ENCODE peak calls at places on chromosomes 12 and 14, in six cellular contexts. Z, G, Y, M, D and K are unnamed samples.

GRCh38 chr12:6276936-6277615 is 33.4 kb upstream of the PLEKHG6 start:
- DNase-seq in D (no peak), M (no peak), Y (no peak), Z (no peak), G (no peak), K (no peak)

GRCh38 chr12:130826151-130826801 is 12.8 kb downstream of the STX2 start:
- DNase-seq in M (peak), G (peak), D (no peak), Y (peak), Z (peak), K (peak)

GRCh38 chr12:100672075-100672592 is 98.7 kb downstream of the GAS2L3 start:
- DNase-seq in D (peak), G (no peak), M (no peak), Y (no peak), Z (no peak), K (peak)

GRCh38 chr12:83997425-83997824 is 915.2 kb downstream of the SLC6A15 start:
- DNase-seq in Z (no peak), D (no peak), M (no peak), G (no peak), Y (no peak), K (no peak)

GRCh38 chr12:111227476-111228420 is 141.1 kb downstream of the PHETA1 start:
- DNase-seq in Z (no peak), M (no peak), D (no peak), Y (no peak), G (no peak), K (no peak)

GRCh38 chr14:55968741-55969140 is 149.5 kb upstream of the PELI2 start:
- DNase-seq in M (no peak), Y (no peak), Z (peak), G (no peak), D (no peak), K (no peak)

GRCh38 chr12:68131867-68132414 is 27.6 kb downstream of the IFNG start:
- DNase-seq in G (no peak), Y (no peak), M (no peak), Z (no peak), D (no peak), K (no peak)

GRCh38 chr14:52267501-52268190 is at the start of gene PTGDR:
- DNase-seq in G (no peak), D (no peak), Z (peak), M (no peak), Y (peak), K (peak)

GRCh38 chr12:25130741-25131188 is 64.2 kb downstream of the DNAI7 start:
- DNase-seq in Y (no peak), M (no peak), D (peak), Z (peak), G (peak), K (no peak)

GRCh38 chr12:28585146-28585545 is 394.9 kb downstream of the CCDC91 start:
- DNase-seq in G (no peak), M (no peak), Y (no peak), Z (no peak), D (no peak), K (no peak)

GRCh38 chr12:28586481-28586880 is 396.2 kb downstream of the CCDC91 start:
- DNase-seq in Y (no peak), M (no peak), Z (no peak), D (no peak), G (no peak), K (no peak)

GRCh38 chr12:28578833-28579252 is 388.6 kb downstream of the CCDC91 start:
- DNase-seq in Y (no peak), M (no peak), Z (peak), D (no peak), G (no peak), K (no peak)

GRCh38 chr12:28583771-28584261 is 393.6 kb downstream of the CCDC91 start:
- DNase-seq in Z (peak), G (peak), M (no peak), D (no peak), Y (no peak), K (no peak)

GRCh38 chr12:28582687-28583376 is 392.6 kb downstream of the CCDC91 start:
- DNase-seq in D (no peak), Z (no peak), G (no peak), Y (no peak), M (no peak), K (no peak)
- TF ChIP-seq CTCF in D (no peak), Z (no peak), G (no peak), Y (no peak), M (no peak), K (no peak)

GRCh38 chr12:15154108-15154507 is 67.1 kb downstream of the RERG start:
- DNase-seq in D (no peak), Y (no peak), Z (no peak), G (no peak), M (no peak), K (no peak)

GRCh38 chr12:15155271-15155670 is 65.9 kb downstream of the RERG start:
- DNase-seq in D (no peak), M (no peak), G (no peak), Y (no peak), Z (no peak), K (no peak)

GRCh38 chr12:15151141-15152091 is 69.8 kb downstream of the RERG start:
- DNase-seq in M (no peak), G (no peak), Y (no peak), D (no peak), Z (peak), K (no peak)

GRCh38 chr12:15152864-15153263 is 68.4 kb downstream of the RERG start:
- DNase-seq in M (no peak), Z (peak), D (no peak), Y (no peak), G (no peak), K (no peak)

GRCh38 chr12:15152456-15152855 is 68.8 kb downstream of the RERG start:
- DNase-seq in Y (no peak), D (no peak), G (no peak), Z (no peak), M (no peak), K (no peak)
- TF ChIP-seq CTCF in Y (peak), D (no peak), G (no peak), Z (peak), M (no peak), K (no peak)

GRCh38 chr14:92943855-92944570 is 21.1 kb downstream of the CHGA start:
- DNase-seq in D (no peak), Z (no peak), M (no peak), G (no peak), Y (peak), K (no peak)

GRCh38 chr14:92945544-92945943 is 22.6 kb downstream of the CHGA start:
- DNase-seq in D (no peak), M (no peak), G (no peak), Y (peak), Z (no peak), K (peak)

GRCh38 chr14:92942976-92943710 is 20.2 kb downstream of the CHGA start:
- DNase-seq in Y (peak), G (no peak), D (no peak), Z (no peak), M (no peak), K (no peak)

GRCh38 chr14:92945959-92946846 is 23.3 kb downstream of the CHGA start:
- DNase-seq in D (no peak), Y (peak), G (no peak), M (no peak), Z (peak), K (peak)

DNA sequence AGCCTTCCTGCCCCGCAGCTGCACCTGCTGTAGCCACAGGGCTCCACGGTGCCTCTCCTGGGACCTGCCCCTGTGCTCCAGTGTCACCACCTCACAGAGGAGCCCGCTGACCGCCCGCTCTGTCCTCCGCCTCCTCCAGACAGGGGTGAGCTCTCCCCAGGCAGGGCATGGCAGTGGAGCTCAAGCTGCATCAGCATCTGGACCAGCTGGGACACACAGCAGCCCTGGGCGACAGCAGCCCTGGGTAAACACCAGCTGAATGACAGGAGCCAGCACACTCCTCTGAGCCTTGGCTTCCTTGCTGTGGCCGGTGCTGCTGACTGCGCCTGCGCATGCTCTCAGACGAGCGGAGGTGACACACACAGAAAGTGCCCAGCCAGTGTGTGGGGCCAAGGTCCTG is 22.0 kb downstream of the CHGA start:
- DNase-seq in Y (peak), G (no peak), M (no peak), Z (no peak), D (no peak), K (peak)
- TF ChIP-seq CTCF in Y (no peak), G (no peak), M (no peak), Z (no peak), D (no peak), K (no peak)

GRCh38 chr12:38507839-38508238 is 191.3 kb downstream of the ALG10B start:
- DNase-seq in Y (no peak), Z (no peak), D (no peak), M (no peak), G (no peak), K (no peak)
- TF ChIP-seq CTCF in Y (no peak), Z (no peak), D (no peak), M (no peak), G (no peak), K (no peak)

GRCh38 chr14:97274626-97275025 is 477.4 kb downstream of the VRK1 start:
- DNase-seq in M (no peak), D (no peak), Y (no peak), G (no peak), Z (no peak), K (no peak)

GRCh38 chr14:97276573-97276972 is 479.4 kb downstream of the VRK1 start:
- DNase-seq in Z (peak), D (no peak), Y (no peak), G (no peak), M (peak), K (no peak)

GRCh38 chr14:97270308-97270707 is 473.1 kb downstream of the VRK1 start:
- DNase-seq in G (no peak), M (no peak), Z (peak), D (no peak), Y (no peak), K (no peak)

GRCh38 chr14:97275276-97275675 is 478.1 kb downstream of the VRK1 start:
- DNase-seq in M (no peak), Y (no peak), D (no peak), G (no peak), Z (peak), K (no peak)

DNA sequence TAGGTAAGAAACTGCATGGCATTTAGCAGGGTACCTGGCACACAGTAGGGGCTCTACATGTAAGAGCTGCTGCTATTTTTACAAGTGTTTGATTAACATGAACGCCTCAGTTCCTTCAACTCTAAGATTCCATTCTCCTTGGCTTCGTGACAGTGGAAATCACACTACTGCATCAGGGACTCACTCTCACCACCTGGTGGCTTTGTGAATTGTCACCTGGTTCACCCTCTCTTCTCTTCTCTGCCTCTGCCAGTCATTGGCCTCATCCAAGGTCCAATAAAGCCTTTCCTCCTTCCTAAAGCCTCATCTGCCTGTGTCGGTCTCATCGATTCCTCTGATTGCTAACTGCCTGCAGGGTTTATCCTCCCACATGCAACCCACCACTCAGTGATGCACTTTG is 476.4 kb downstream of the VRK1 start:
- DNase-seq in Y (no peak), M (no peak), D (no peak), Z (no peak), G (no peak), K (no peak)
- TF ChIP-seq CTCF in Y (no peak), M (no peak), D (no peak), Z (no peak), G (no peak), K (no peak)

GRCh38 chr12:106446429-106447092 is 89.0 kb downstream of the POLR3B start:
- DNase-seq in Y (no peak), D (no peak), G (no peak), M (no peak), Z (peak), K (no peak)

GRCh38 chr12:106442575-106442974 is 85.0 kb downstream of the POLR3B start:
- DNase-seq in D (no peak), G (no peak), Y (no peak), Z (no peak), M (no peak), K (no peak)

GRCh38 chr12:106445981-106446380 is 88.4 kb downstream of the POLR3B start:
- DNase-seq in G (no peak), Y (no peak), M (no peak), D (no peak), Z (no peak), K (no peak)

DNA sequence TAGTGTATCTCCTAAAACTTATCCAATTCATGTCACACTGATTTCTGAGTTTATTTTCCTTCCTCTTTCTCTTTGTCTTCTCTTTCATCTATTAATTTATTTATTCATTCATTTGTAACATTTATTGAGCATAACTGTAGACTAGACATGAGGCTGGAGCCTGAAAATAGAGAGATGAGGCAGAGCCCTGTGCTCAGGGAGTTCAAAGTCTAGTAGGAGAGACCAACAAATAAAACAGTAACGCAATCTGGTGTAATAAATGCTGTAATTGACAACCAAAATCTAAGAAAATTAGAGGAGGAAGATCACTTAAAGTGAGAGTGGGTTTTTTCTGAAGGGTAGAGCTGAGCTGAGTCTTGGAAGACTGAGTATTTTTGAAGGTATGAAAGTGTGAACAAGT is 87.5 kb downstream of the POLR3B start:
- DNase-seq in G (no peak), D (no peak), Y (no peak), Z (no peak), M (no peak), K (no peak)
- TF ChIP-seq CTCF in G (no peak), D (no peak), Y (no peak), Z (no peak), M (no peak), K (no peak)

GRCh38 chr12:52175411-52176350 is 16.1 kb downstream of the KRT80 start:
- DNase-seq in M (no peak), G (no peak), Z (peak), Y (no peak), D (no peak), K (peak)
- TF ChIP-seq CTCF in M (no peak), G (no peak), Z (peak), Y (peak), D (no peak), K (no peak)

GRCh38 chr14:86141966-86142365 is 612.0 kb downstream of the FLRT2 start:
- DNase-seq in D (no peak), G (no peak), M (no peak), Y (no peak), Z (no peak), K (no peak)

DNA sequence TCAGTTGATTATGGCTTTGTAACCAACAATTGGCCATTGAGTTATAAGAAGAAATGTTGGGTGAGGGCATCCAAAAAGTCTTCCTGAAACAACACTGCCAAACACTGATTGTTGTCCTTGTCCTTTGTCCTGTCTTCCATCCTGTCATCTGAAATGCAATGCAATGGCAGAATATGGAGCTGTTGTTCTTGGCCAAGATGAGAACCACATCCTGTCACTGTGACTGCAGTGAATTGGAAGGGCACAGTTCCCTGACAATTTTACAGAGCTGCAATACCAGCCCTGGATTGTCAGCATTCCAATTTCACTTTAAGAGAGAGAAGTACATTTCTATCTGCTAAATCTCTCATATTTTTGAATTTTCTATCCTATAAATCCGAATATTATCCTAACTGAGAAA is 613.3 kb downstream of the FLRT2 start:
- DNase-seq in Z (no peak), D (no peak), M (no peak), Y (no peak), G (no peak), K (no peak)
- TF ChIP-seq CTCF in Z (no peak), D (no peak), M (no peak), Y (no peak), G (no peak), K (no peak)